ENCODE peak calls at places on chromosomes 16 and 17, in seven cellular contexts. F, S, H, E, X, V and Q are unnamed samples.
A peak's percentile ranks its signal among the peaks of the same experiment; 100 is the strongest.

GRCh38 chr17:40857535-40857934 is 9.5 kb downstream of the KRT12 start:
- DNase-seq in F (no peak), S (no peak), H (peak; percentile 2), E (no peak), X (no peak), V (no peak), Q (no peak)

GRCh38 chr17:58205936-58206335 is 13.1 kb downstream of the MKS1 start:
- DNase-seq in F (no peak), S (no peak), H (no peak), E (no peak), X (no peak), V (no peak), Q (no peak)

GRCh38 chr16:5062051-5062450 is 3.7 kb downstream of the C16orf89 start:
- DNase-seq in F (no peak), S (no peak), H (no peak), E (no peak), X (no peak), V (no peak), Q (no peak)

GRCh38 chr16:89090669-89091426 is 2.8 kb upstream of the ACSF3 start:
- DNase-seq in F (no peak), S (no peak), H (no peak), E (no peak), X (no peak), V (no peak), Q (no peak)

GRCh38 chr17:31152271-31152670 is 57.5 kb downstream of the NF1 start:
- DNase-seq in F (no peak), S (no peak), H (no peak), E (no peak), X (no peak), V (no peak), Q (no peak)

GRCh38 chr16:31476305-31477219 is 4.6 kb downstream of the TGFB1I1 start:
- DNase-seq in F (no peak), S (peak; percentile 90), H (peak; percentile 74), E (peak; percentile 80), X (peak; percentile 92), V (no peak), Q (peak; percentile 80)

GRCh38 chr17:45172541-45173286 is 11.0 kb downstream of the HEXIM2 start:
- DNase-seq in F (peak; percentile 86), S (peak; percentile 66), H (peak; percentile 95), E (peak; percentile 23), X (peak; percentile 76), V (no peak), Q (no peak)

GRCh38 chr17:80859004-80859941 is 132.4 kb upstream of the CHMP6 start:
- DNase-seq in F (peak; percentile 68), S (no peak), H (no peak), E (no peak), X (no peak), V (no peak), Q (no peak)

GRCh38 chr17:6187836-6188235 is 117.7 kb downstream of the WSCD1 start:
- DNase-seq in F (no peak), S (no peak), H (peak; percentile 69), E (no peak), X (no peak), V (no peak), Q (no peak)

GRCh38 chr17:82876602-82877391 is 37.0 kb upstream of the ZNF750 start:
- DNase-seq in F (peak; percentile 54), S (no peak), H (peak; percentile 85), E (no peak), X (no peak), V (peak; percentile 85), Q (no peak)

GRCh38 chr17:57892146-57892819 is 42.4 kb upstream of the MRPS23 start:
- DNase-seq in F (no peak), S (peak; percentile 79), H (peak; percentile 95), E (peak; percentile 74), X (peak; percentile 69), V (peak; percentile 93), Q (peak; percentile 71)

GRCh38 chr17:68292689-68293040 is 1.4 kb downstream of the ARSG start:
- DNase-seq in F (no peak), S (no peak), H (peak; percentile 25), E (no peak), X (no peak), V (no peak), Q (peak; percentile 51)

GRCh38 chr16:67039260-67040020 is 10.5 kb downstream of the CBFB start:
- DNase-seq in F (no peak), S (no peak), H (no peak), E (no peak), X (no peak), V (no peak), Q (no peak)

GRCh38 chr17:49117581-49118230 is 14.9 kb upstream of the B4GALNT2 start:
- DNase-seq in F (peak; percentile 76), S (no peak), H (no peak), E (no peak), X (no peak), V (no peak), Q (peak; percentile 39)

GRCh38 chr16:35192993-35193392 is 1733.6 kb downstream of the TP53TG3F start:
- DNase-seq in F (no peak), S (no peak), H (no peak), E (no peak), X (no peak), V (no peak), Q (no peak)

GRCh38 chr17:65917560-65917959 is 274.4 kb downstream of the CEP112 start:
- DNase-seq in F (no peak), S (no peak), H (no peak), E (no peak), X (no peak), V (no peak), Q (no peak)

GRCh38 chr17:14875557-14876412 is 389.3 kb downstream of the PMP22 start:
- DNase-seq in F (no peak), S (no peak), H (peak; percentile 4), E (no peak), X (no peak), V (no peak), Q (no peak)

GRCh38 chr16:23676924-23677480 is 1.7 kb upstream of the PLK1 start:
- DNase-seq in F (no peak), S (no peak), H (no peak), E (no peak), X (no peak), V (no peak), Q (no peak)

GRCh38 chr17:74158761-74159160 is 44.7 kb upstream of the RPL38 start:
- DNase-seq in F (no peak), S (no peak), H (no peak), E (no peak), X (no peak), V (no peak), Q (no peak)

GRCh38 chr16:17828012-17828411 is 357.3 kb upstream of the XYLT1 start:
- DNase-seq in F (peak; percentile 23), S (no peak), H (no peak), E (no peak), X (no peak), V (no peak), Q (no peak)

GRCh38 chr16:62190426-62190825 is 154.2 kb upstream of the CDH8 start:
- DNase-seq in F (no peak), S (no peak), H (peak; percentile 43), E (no peak), X (no peak), V (no peak), Q (peak; percentile 2)

GRCh38 chr16:7101054-7101453 is 231.6 kb upstream of the RBFOX1 start:
- DNase-seq in F (no peak), S (no peak), H (no peak), E (no peak), X (no peak), V (no peak), Q (no peak)

GRCh38 chr17:12548558-12548957 is 117.1 kb upstream of the MYOCD start:
- DNase-seq in F (no peak), S (no peak), H (no peak), E (no peak), X (no peak), V (no peak), Q (no peak)